ENCODE peak calls at places on chromosomes 2 and 18, in six cellular contexts. M is CD8-positive, alpha-beta T cell; G is GM04503; H is stimulated activated CD4-positive, alpha-beta T cell treated with anti-CD3 and anti-CD28 coated beads, TNF-alpha, amount 100 ng/mL, for 48 hours; C is mesothelial cell of epicardium; S is stromal cell of bone marrow. D is an unnamed sample.

GRCh38 chr2:176414641-176415040 is 145.4 kb downstream of the MTX2 start:
- DNase-seq in M (no peak), G (no peak), H (no peak), C (no peak), S (no peak), D (no peak)

GRCh38 chr2:230905448-230906430 is 19.3 kb downstream of the GPR55 start:
- DNase-seq in M (peak; percentile 40), G (no peak), H (peak; percentile 90), C (no peak), S (no peak), D (no peak)

GRCh38 chr2:128596453-128597430 is 278.1 kb upstream of the HS6ST1 start:
- DNase-seq in M (no peak), G (no peak), H (no peak), C (peak; percentile 33), S (no peak), D (no peak)

GRCh38 chr2:37819228-37819627 is 105.9 kb upstream of the RMDN2 start:
- DNase-seq in M (no peak), G (peak; percentile 82), H (no peak), C (no peak), S (no peak), D (no peak)

GRCh38 chr2:224712346-224712745 is 3.8 kb downstream of the CCDC195 start:
- DNase-seq in M (no peak), G (peak; percentile 9), H (no peak), C (no peak), S (no peak), D (no peak)

GRCh38 chr2:48319863-48320262 is 210.1 kb upstream of the STON1 start:
- DNase-seq in M (no peak), G (no peak), H (no peak), C (no peak), S (no peak), D (no peak)

GRCh38 chr2:232456296-232457120 is 555 bp downstream of the ALPI start:
- DNase-seq in M (no peak), G (no peak), H (no peak), C (no peak), S (no peak), D (no peak)

GRCh38 chr2:216687111-216687510 is 8.2 kb downstream of the IGFBP5 start:
- DNase-seq in M (no peak), G (no peak), H (no peak), C (no peak), S (no peak), D (no peak)

GRCh38 chr18:13545955-13546354 is 180.4 kb downstream of the FAM210A start:
- DNase-seq in M (no peak), G (no peak), H (no peak), C (peak; percentile 7), S (no peak), D (no peak)

GRCh38 chr2:149743842-149744468 is 156.4 kb upstream of the MMADHC start:
- DNase-seq in M (no peak), G (peak; percentile 88), H (no peak), C (no peak), S (peak; percentile 54), D (no peak)

GRCh38 chr2:30404354-30405265 is 42.4 kb upstream of the LCLAT1 start:
- DNase-seq in M (no peak), G (no peak), H (no peak), C (no peak), S (no peak), D (no peak)

GRCh38 chr18:9436176-9436575 is 39.1 kb upstream of the RALBP1 start:
- DNase-seq in M (no peak), G (no peak), H (no peak), C (no peak), S (no peak), D (no peak)

GRCh38 chr18:48728204-48728833 is 189.5 kb downstream of the CTIF start:
- DNase-seq in M (no peak), G (peak; percentile 99), H (no peak), C (no peak), S (peak; percentile 100), D (no peak)

GRCh38 chr2:241379481-241380480 is 23.7 kb downstream of the FARP2 start:
- DNase-seq in M (no peak), G (peak; percentile 74), H (no peak), C (no peak), S (peak; percentile 44), D (no peak)

GRCh38 chr18:25420091-25420490 is 68.1 kb upstream of the ZNF521 start:
- DNase-seq in M (no peak), G (no peak), H (no peak), C (no peak), S (no peak), D (no peak)

GRCh38 chr18:59902180-59902992 is 2.6 kb downstream of the PMAIP1 start:
- DNase-seq in M (no peak), G (no peak), H (no peak), C (no peak), S (no peak), D (no peak)

GRCh38 chr2:117856415-117857210 is 42.1 kb downstream of the DDX18 start:
- DNase-seq in M (no peak), G (peak; percentile 94), H (no peak), C (no peak), S (peak; percentile 64), D (no peak)

GRCh38 chr2:19805266-19805665 is 96.5 kb downstream of the TTC32 start:
- DNase-seq in M (no peak), G (no peak), H (no peak), C (no peak), S (no peak), D (no peak)